ENCODE peak calls at places on chromosomes 3 and 15, in five cellular contexts. One of them, this sample, is unnamed.

GRCh38 chr15:31452595-31453557 is 126.2 kb downstream of the KLF13 start:
- DNase-seq in SK-N-SH: no peak
- DNase-seq in PC-9: no peak
- DNase-seq in GM23248: no peak
- DNase-seq in hepatocyte: no peak
- DNase-seq in this sample: no peak

GRCh38 chr3:42518800-42519567 is 16.5 kb downstream of the VIPR1 start:
- DNase-seq in GM23248: no peak
- DNase-seq in SK-N-SH: no peak
- DNase-seq in PC-9: no peak
- DNase-seq in hepatocyte: no peak
- DNase-seq in this sample: no peak

GRCh38 chr15:67594793-67595192 is 52.3 kb downstream of the MAP2K5 start:
- DNase-seq in GM23248: no peak
- DNase-seq in hepatocyte: no peak
- DNase-seq in PC-9: no peak
- DNase-seq in SK-N-SH: no peak
- DNase-seq in this sample: no peak

GRCh38 chr3:139093840-139094239 is 49.1 kb upstream of the PRR23C start:
- DNase-seq in hepatocyte: no peak
- DNase-seq in GM23248: no peak
- DNase-seq in PC-9: no peak
- DNase-seq in SK-N-SH: no peak
- DNase-seq in this sample: no peak

GRCh38 chr3:29536016-29536736 is 255.3 kb downstream of the RBMS3 start:
- DNase-seq in PC-9: no peak
- DNase-seq in GM23248: no peak
- DNase-seq in SK-N-SH: no peak
- DNase-seq in hepatocyte: no peak
- DNase-seq in this sample: no peak

GRCh38 chr15:50675524-50676144 is 11.0 kb downstream of the TRPM7 start:
- DNase-seq in hepatocyte: peak; percentile 30
- DNase-seq in PC-9: no peak
- DNase-seq in GM23248: peak; percentile 53
- DNase-seq in SK-N-SH: peak; percentile 17
- DNase-seq in this sample: peak; percentile 65

GRCh38 chr15:32709295-32710033 is 8.3 kb upstream of the GREM1 start:
- DNase-seq in SK-N-SH: no peak
- DNase-seq in PC-9: no peak
- DNase-seq in GM23248: no peak
- DNase-seq in hepatocyte: peak; percentile 24
- DNase-seq in this sample: no peak

GRCh38 chr3:150798122-150798618 is 35.2 kb upstream of the SIAH2 start:
- DNase-seq in hepatocyte: no peak
- DNase-seq in SK-N-SH: no peak
- DNase-seq in PC-9: no peak
- DNase-seq in GM23248: no peak
- DNase-seq in this sample: no peak

GRCh38 chr3:138921316-138922292 is 25.3 kb downstream of the FOXL2 start:
- DNase-seq in PC-9: peak; percentile 84
- DNase-seq in hepatocyte: no peak
- DNase-seq in GM23248: peak; percentile 92
- DNase-seq in SK-N-SH: no peak
- DNase-seq in this sample: peak; percentile 83

GRCh38 chr3:173894-174293 is 22.7 kb upstream of the CHL1 start:
- DNase-seq in SK-N-SH: no peak
- DNase-seq in PC-9: no peak
- DNase-seq in GM23248: no peak
- DNase-seq in hepatocyte: no peak
- DNase-seq in this sample: no peak

GRCh38 chr3:13106308-13106970 is 33.2 kb upstream of the IQSEC1 start:
- DNase-seq in SK-N-SH: no peak
- DNase-seq in hepatocyte: no peak
- DNase-seq in GM23248: peak; percentile 23
- DNase-seq in PC-9: peak; percentile 89
- DNase-seq in this sample: peak; percentile 98

GRCh38 chr3:37124431-37124830 is 50.0 kb downstream of the LRRFIP2 start:
- DNase-seq in GM23248: peak; percentile 28
- DNase-seq in SK-N-SH: no peak
- DNase-seq in hepatocyte: no peak
- DNase-seq in PC-9: no peak
- DNase-seq in this sample: no peak

GRCh38 chr3:64717872-64718613 is 30.2 kb upstream of the ADAMTS9 start:
- DNase-seq in PC-9: no peak
- DNase-seq in GM23248: peak; percentile 31
- DNase-seq in SK-N-SH: no peak
- DNase-seq in hepatocyte: no peak
- DNase-seq in this sample: peak; percentile 4

GRCh38 chr3:69784854-69785523 is 45.7 kb downstream of the MITF start:
- DNase-seq in GM23248: peak; percentile 93
- DNase-seq in SK-N-SH: peak; percentile 11
- DNase-seq in hepatocyte: peak; percentile 67
- DNase-seq in PC-9: no peak
- DNase-seq in this sample: no peak

GRCh38 chr3:47399531-47400270 is 18.9 kb downstream of the PTPN23 start:
- DNase-seq in GM23248: peak; percentile 55
- DNase-seq in hepatocyte: no peak
- DNase-seq in SK-N-SH: no peak
- DNase-seq in PC-9: no peak
- DNase-seq in this sample: no peak

GRCh38 chr3:58034738-58035511 is 26.7 kb downstream of the FLNB start:
- DNase-seq in hepatocyte: no peak
- DNase-seq in GM23248: no peak
- DNase-seq in PC-9: no peak
- DNase-seq in SK-N-SH: no peak
- DNase-seq in this sample: no peak

GRCh38 chr15:72271895-72272212 is 500 bp downstream of the PARP6 start:
- DNase-seq in GM23248: peak; percentile 50
- DNase-seq in PC-9: no peak
- DNase-seq in SK-N-SH: no peak
- DNase-seq in hepatocyte: peak; percentile 41
- DNase-seq in this sample: no peak

GRCh38 chr15:28110416-28110975 is 11.4 kb upstream of the OCA2 start:
- DNase-seq in SK-N-SH: no peak
- DNase-seq in PC-9: no peak
- DNase-seq in GM23248: no peak
- DNase-seq in hepatocyte: no peak
- DNase-seq in this sample: no peak

GRCh38 chr3:12758025-12758830 is 831 bp downstream of the TMEM40 start:
- DNase-seq in GM23248: peak; percentile 83
- DNase-seq in SK-N-SH: no peak
- DNase-seq in hepatocyte: peak; percentile 56
- DNase-seq in PC-9: peak; percentile 44
- DNase-seq in this sample: peak; percentile 48

GRCh38 chr3:61574854-61575253 is 13.5 kb downstream of the PTPRG start:
- DNase-seq in hepatocyte: no peak
- DNase-seq in PC-9: no peak
- DNase-seq in GM23248: peak; percentile 61
- DNase-seq in SK-N-SH: no peak
- DNase-seq in this sample: no peak

GRCh38 chr3:153144779-153145178 is 17.2 kb upstream of the RAP2B start:
- DNase-seq in PC-9: peak; percentile 71
- DNase-seq in GM23248: peak; percentile 73
- DNase-seq in SK-N-SH: no peak
- DNase-seq in hepatocyte: no peak
- DNase-seq in this sample: peak; percentile 79

GRCh38 chr3:38164136-38164965 is 986 bp upstream of the OXSR1 start:
- DNase-seq in hepatocyte: no peak
- DNase-seq in PC-9: no peak
- DNase-seq in GM23248: no peak
- DNase-seq in SK-N-SH: no peak
- DNase-seq in this sample: no peak

GRCh38 chr3:182794455-182794773 is 1.1 kb downstream of the ATP11B start:
- DNase-seq in hepatocyte: no peak
- DNase-seq in PC-9: no peak
- DNase-seq in GM23248: no peak
- DNase-seq in SK-N-SH: peak; percentile 36
- DNase-seq in this sample: no peak

GRCh38 chr3:115156255-115156654 is 9.2 kb upstream of the ZBTB20 start:
- DNase-seq in GM23248: no peak
- DNase-seq in SK-N-SH: no peak
- DNase-seq in PC-9: no peak
- DNase-seq in hepatocyte: no peak
- DNase-seq in this sample: peak; percentile 26

GRCh38 chr3:72118593-72118992 is 333.6 kb upstream of the PROK2 start:
- DNase-seq in hepatocyte: no peak
- DNase-seq in GM23248: no peak
- DNase-seq in PC-9: no peak
- DNase-seq in SK-N-SH: no peak
- DNase-seq in this sample: no peak

GRCh38 chr15:69405110-69405509 is 9.0 kb upstream of the KIF23 start:
- DNase-seq in GM23248: no peak
- DNase-seq in hepatocyte: no peak
- DNase-seq in PC-9: no peak
- DNase-seq in SK-N-SH: no peak
- DNase-seq in this sample: no peak

GRCh38 chr3:36813320-36813719 is 49.0 kb upstream of the DCLK3 start:
- DNase-seq in PC-9: no peak
- DNase-seq in SK-N-SH: no peak
- DNase-seq in GM23248: no peak
- DNase-seq in hepatocyte: no peak
- DNase-seq in this sample: no peak

GRCh38 chr3:57652203-57652602 is 40.7 kb downstream of the DENND6A start:
- DNase-seq in hepatocyte: no peak
- DNase-seq in PC-9: no peak
- DNase-seq in GM23248: no peak
- DNase-seq in SK-N-SH: no peak
- DNase-seq in this sample: no peak

GRCh38 chr3:60636846-60637245 is 614.4 kb downstream of the FHIT start:
- DNase-seq in GM23248: peak; percentile 45
- DNase-seq in PC-9: no peak
- DNase-seq in hepatocyte: peak; percentile 4
- DNase-seq in SK-N-SH: no peak
- DNase-seq in this sample: peak; percentile 73

GRCh38 chr15:66240240-66240842 is 13.2 kb downstream of the MEGF11 start:
- DNase-seq in GM23248: no peak
- DNase-seq in hepatocyte: no peak
- DNase-seq in SK-N-SH: no peak
- DNase-seq in PC-9: no peak
- DNase-seq in this sample: no peak

GRCh38 chr3:128725547-128725931 is 444 bp upstream of the RAB7A start:
- DNase-seq in PC-9: no peak
- DNase-seq in GM23248: no peak
- DNase-seq in hepatocyte: no peak
- DNase-seq in SK-N-SH: no peak
- DNase-seq in this sample: no peak

GRCh38 chr3:43893721-43894120 is 203.0 kb downstream of the ABHD5 start:
- DNase-seq in PC-9: no peak
- DNase-seq in SK-N-SH: no peak
- DNase-seq in hepatocyte: no peak
- DNase-seq in GM23248: peak; percentile 70
- DNase-seq in this sample: no peak

GRCh38 chr3:59116138-59116537 is 66.3 kb upstream of the CFAP20DC start:
- DNase-seq in SK-N-SH: no peak
- DNase-seq in hepatocyte: no peak
- DNase-seq in GM23248: no peak
- DNase-seq in PC-9: no peak
- DNase-seq in this sample: no peak

GRCh38 chr15:82106671-82107070 is 60.9 kb upstream of the MEX3B start:
- DNase-seq in hepatocyte: no peak
- DNase-seq in GM23248: no peak
- DNase-seq in PC-9: no peak
- DNase-seq in SK-N-SH: no peak
- DNase-seq in this sample: peak; percentile 8

GRCh38 chr3:64354956-64355355 is 129.7 kb upstream of the PRICKLE2 start:
- DNase-seq in GM23248: no peak
- DNase-seq in hepatocyte: no peak
- DNase-seq in PC-9: no peak
- DNase-seq in SK-N-SH: no peak
- DNase-seq in this sample: no peak

GRCh38 chr3:57911588-57911987 is 96.6 kb upstream of the FLNB start:
- DNase-seq in SK-N-SH: no peak
- DNase-seq in GM23248: peak; percentile 44
- DNase-seq in hepatocyte: no peak
- DNase-seq in PC-9: no peak
- DNase-seq in this sample: peak; percentile 62

GRCh38 chr15:79923515-79924169 is 26.8 kb upstream of the MTHFS start:
- DNase-seq in PC-9: peak; percentile 91
- DNase-seq in hepatocyte: peak; percentile 99
- DNase-seq in SK-N-SH: peak; percentile 98
- DNase-seq in GM23248: peak; percentile 96
- DNase-seq in this sample: peak; percentile 98

GRCh38 chr3:41164776-41165175 is 34.5 kb upstream of the CTNNB1 start:
- DNase-seq in hepatocyte: no peak
- DNase-seq in SK-N-SH: no peak
- DNase-seq in PC-9: no peak
- DNase-seq in GM23248: no peak
- DNase-seq in this sample: no peak
- H3K9me2 ChIP-seq in hepatocyte: no peaks in the 10 kb centered on the region
- H3K9me2 ChIP-seq in SK-N-SH: no peaks in the 10 kb centered on the region
- H3K9me2 ChIP-seq in PC-9: no peaks in the 10 kb centered on the region
- H3K9me2 ChIP-seq in GM23248: peaks cover 3% of the 10 kb centered on the region
- H3K9me2 ChIP-seq in this sample: no peaks in the 10 kb centered on the region

GRCh38 chr15:36966704-36967103 is 133.6 kb downstream of the MEIS2 start:
- DNase-seq in GM23248: no peak
- DNase-seq in PC-9: no peak
- DNase-seq in SK-N-SH: no peak
- DNase-seq in hepatocyte: no peak
- DNase-seq in this sample: no peak
- H3K9me2 ChIP-seq in GM23248: no peaks in the 10 kb centered on the region
- H3K9me2 ChIP-seq in PC-9: no peaks in the 10 kb centered on the region
- H3K9me2 ChIP-seq in SK-N-SH: no peaks in the 10 kb centered on the region
- H3K9me2 ChIP-seq in hepatocyte: no peaks in the 10 kb centered on the region
- H3K9me2 ChIP-seq in this sample: no peaks in the 10 kb centered on the region

DNA sequence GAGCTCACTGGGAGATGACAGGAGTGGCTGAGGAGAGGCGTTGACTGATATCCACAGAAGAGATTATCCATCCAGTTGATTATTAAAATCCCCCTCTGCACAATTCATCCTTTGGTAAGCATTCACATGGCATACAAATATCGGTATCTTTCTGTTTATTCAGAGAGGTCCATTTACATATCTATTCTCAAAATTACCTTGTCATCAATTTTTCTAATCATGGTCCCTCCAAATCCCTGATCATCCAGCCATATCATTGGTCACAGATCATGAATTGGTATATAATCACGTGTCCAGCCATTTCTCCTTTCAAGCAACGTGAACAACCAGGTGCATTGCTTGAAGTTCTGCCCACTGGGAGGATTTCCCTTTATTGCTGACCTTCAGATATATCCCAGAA is 1321.0 kb downstream of the ROBO2 start:
- DNase-seq in hepatocyte: no peak
- DNase-seq in PC-9: no peak
- DNase-seq in SK-N-SH: no peak
- DNase-seq in GM23248: no peak
- DNase-seq in this sample: no peak
- H3K9me2 ChIP-seq in hepatocyte: no peaks in the 10 kb centered on the region
- H3K9me2 ChIP-seq in PC-9: no peaks in the 10 kb centered on the region
- H3K9me2 ChIP-seq in SK-N-SH: no peaks in the 10 kb centered on the region
- H3K9me2 ChIP-seq in GM23248: no peaks in the 10 kb centered on the region
- H3K9me2 ChIP-seq in this sample: no peaks in the 10 kb centered on the region

DNA sequence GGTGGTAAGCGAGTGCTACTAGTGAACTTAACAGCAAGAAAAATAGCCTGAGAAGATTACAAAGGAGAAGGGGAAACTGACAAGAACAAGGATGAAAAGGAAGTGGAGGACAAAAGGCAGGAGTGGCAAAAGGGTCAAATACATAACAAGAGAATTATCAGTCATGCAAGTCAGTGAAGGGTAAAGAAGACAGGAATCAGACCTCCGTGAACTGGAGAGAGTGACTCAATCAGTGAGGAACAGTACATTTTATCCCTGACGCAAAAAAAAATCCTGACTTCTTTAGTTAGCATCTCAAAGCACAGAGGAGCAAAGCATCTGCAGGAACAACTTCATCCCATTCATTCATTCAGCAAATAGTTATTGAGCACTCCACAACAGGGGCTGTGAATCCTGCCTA is 97.8 kb downstream of the SST start:
- DNase-seq in SK-N-SH: no peak
- DNase-seq in hepatocyte: no peak
- DNase-seq in GM23248: no peak
- DNase-seq in PC-9: no peak
- DNase-seq in this sample: no peak
- H3K9me2 ChIP-seq in SK-N-SH: no peaks in the 10 kb centered on the region
- H3K9me2 ChIP-seq in hepatocyte: no peaks in the 10 kb centered on the region
- H3K9me2 ChIP-seq in GM23248: no peaks in the 10 kb centered on the region
- H3K9me2 ChIP-seq in PC-9: no peaks in the 10 kb centered on the region
- H3K9me2 ChIP-seq in this sample: no peaks in the 10 kb centered on the region

This sample was measured in PC-3.